ENCODE peak calls at places on chromosomes 13 and 19, in four cellular contexts. A, K, J and C are unnamed samples.

GRCh38 chr19:32458500-32459123 is 53.0 kb downstream of the DPY19L3 start:
- DNase-seq in J (no peak), K (no peak), A (no peak), C (peak; percentile 42)

GRCh38 chr13:74187564-74187963 is 53.4 kb upstream of the KLF12 start:
- DNase-seq in K (no peak), A (no peak), J (no peak), C (no peak)

GRCh38 chr13:74191036-74191809 is 57.0 kb upstream of the KLF12 start:
- DNase-seq in A (no peak), K (no peak), J (no peak), C (no peak)

GRCh38 chr19:12801466-12802266 is at the start of the genes PRDX2 and THSD8:
- DNase-seq in K (peak; percentile 90), A (no peak), J (no peak), C (no peak)

GRCh38 chr19:9295411-9295849 is 14.2 kb downstream of the ZNF699 start:
- DNase-seq in A (no peak), K (no peak), J (no peak), C (no peak)

GRCh38 chr13:37085656-37086055 is 19.8 kb downstream of the CSNK1A1L start:
- DNase-seq in A (no peak), J (no peak), K (no peak), C (no peak)

GRCh38 chr13:85618514-85618913 is 180.7 kb downstream of the SLITRK6 start:
- DNase-seq in J (no peak), K (no peak), A (no peak), C (no peak)

GRCh38 chr13:30078059-30078458 is 227.6 kb upstream of the UBL3 start:
- DNase-seq in A (no peak), K (no peak), J (no peak), C (no peak)

GRCh38 chr19:9313756-9314155 is 4.1 kb upstream of the ZNF699 start:
- DNase-seq in J (no peak), A (no peak), K (no peak), C (no peak)

GRCh38 chr19:18649371-18650047 is 12.7 kb downstream of the KLHL26 start:
- DNase-seq in A (no peak), K (no peak), J (no peak), C (no peak)

GRCh38 chr19:54549224-54549623 is 24.4 kb upstream of the LILRA2 start:
- DNase-seq in J (no peak), A (no peak), K (no peak), C (no peak)

GRCh38 chr13:111880185-111880584 is 186.8 kb upstream of the SOX1 start:
- DNase-seq in K (no peak), J (no peak), A (no peak), C (no peak)

GRCh38 chr13:26561636-26562537 is 4.4 kb downstream of the WASF3 start:
- DNase-seq in J (no peak), A (no peak), K (no peak), C (no peak)

GRCh38 chr13:113998781-113999617 is 25.1 kb upstream of the C13orf46 start:
- DNase-seq in A (no peak), K (no peak), J (no peak), C (no peak)

GRCh38 chr13:44191504-44192171 is 182.0 kb upstream of the SERP2 start:
- DNase-seq in K (peak; percentile 40), J (peak; percentile 81), A (no peak), C (no peak)

GRCh38 chr13:112619730-112620639 is 32.0 kb upstream of the TUBGCP3 start:
- DNase-seq in A (no peak), K (no peak), J (peak; percentile 38), C (no peak)

GRCh38 chr13:95924389-95924994 is 128.7 kb downstream of the UGGT2 start:
- DNase-seq in J (peak; percentile 16), A (no peak), K (no peak), C (no peak)

GRCh38 chr19:16447015-16447384 is 24.8 kb downstream of the EPS15L1 start:
- DNase-seq in A (no peak), K (peak; percentile 60), J (no peak), C (peak; percentile 70)

GRCh38 chr19:43526884-43527859 is at the start of gene ETHE1:
- DNase-seq in J (no peak), K (peak; percentile 90), A (no peak), C (no peak)

GRCh38 chr19:15154002-15154612 is 46.7 kb downstream of the NOTCH3 start:
- DNase-seq in J (peak; percentile 37), K (peak; percentile 72), A (no peak), C (no peak)

GRCh38 chr13:114007566-114007965 is 33.7 kb upstream of the C13orf46 start:
- DNase-seq in K (no peak), A (no peak), J (no peak), C (no peak)

GRCh38 chr13:27960362-27961226 is 8.5 kb downstream of the CDX2 start:
- DNase-seq in A (no peak), K (peak; percentile 35), J (no peak), C (no peak)

GRCh38 chr19:33397536-33398360 is 24.2 kb downstream of the CEBPG start:
- DNase-seq in A (no peak), K (peak; percentile 64), J (no peak), C (no peak)

GRCh38 chr19:6076675-6077463 is 33.4 kb downstream of the RFX2 start:
- DNase-seq in A (no peak), J (no peak), K (no peak), C (no peak)

GRCh38 chr19:57071414-57071813 is 48.4 kb upstream of the USP29 start:
- DNase-seq in K (no peak), J (no peak), A (no peak), C (no peak)

GRCh38 chr13:31207630-31208549 is 8.1 kb downstream of the B3GLCT start:
- DNase-seq in A (no peak), J (no peak), K (no peak), C (no peak)

GRCh38 chr19:33316521-33317284 is 14.4 kb upstream of the CEBPA start:
- DNase-seq in K (no peak), J (no peak), A (no peak), C (no peak)

GRCh38 chr13:71118779-71119364 is 748.1 kb downstream of the DACH1 start:
- DNase-seq in J (no peak), K (no peak), A (no peak), C (no peak)

DNA sequence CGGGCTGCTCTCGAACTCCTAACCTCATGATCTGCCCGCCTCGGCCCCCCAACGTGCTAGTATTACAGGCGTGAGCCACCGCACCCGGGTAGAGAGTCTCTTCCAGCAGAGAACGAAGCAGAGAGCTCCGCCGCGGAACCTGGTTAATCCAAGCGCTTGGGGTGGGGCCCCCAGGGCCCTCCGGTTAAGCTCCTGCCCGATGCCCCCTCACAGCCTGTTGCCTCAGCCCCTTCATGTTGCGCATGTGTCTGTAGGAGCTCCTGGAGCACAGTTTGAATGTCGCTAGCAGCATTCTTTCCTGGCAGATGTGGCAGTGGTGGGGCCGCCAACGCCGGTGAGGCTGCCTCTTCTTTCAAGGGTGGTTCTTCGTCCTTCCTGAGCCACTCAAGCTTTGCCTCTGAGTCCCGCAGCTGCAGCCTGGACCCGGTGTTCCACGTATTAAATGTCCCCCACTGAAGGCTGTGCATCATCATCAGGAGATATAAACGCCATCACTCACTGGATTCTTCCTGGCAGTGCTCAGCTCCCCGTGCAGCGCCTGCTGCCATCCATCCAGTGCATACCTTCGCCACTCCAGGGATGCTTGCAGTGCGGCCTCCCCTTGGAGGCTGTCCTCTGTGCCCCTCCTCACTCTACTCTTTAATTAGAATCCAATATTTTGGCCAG is 1919.3 kb downstream of the PCDH9 start:
- DNase-seq in K (no peak), J (no peak), A (no peak), C (no peak)
- TF ChIP-seq EGR1 in K (no peak), J (no peak), A (no peak), C (no peak)

GRCh38 chr19:34431681-34432402 is 3.7 kb downstream of the UBA2 start:
- DNase-seq in A (no peak), J (no peak), K (no peak), C (no peak)

GRCh38 chr19:34426096-34426661 is 2.0 kb upstream of the UBA2 start:
- DNase-seq in A (no peak), J (no peak), K (no peak), C (no peak)

GRCh38 chr19:34430738-34431625 is 2.8 kb downstream of the UBA2 start:
- DNase-seq in K (peak; percentile 61), J (peak; percentile 35), A (no peak), C (no peak)

GRCh38 chr19:34429553-34429952 is 1.4 kb downstream of the UBA2 start:
- DNase-seq in J (no peak), K (no peak), A (no peak), C (no peak)

GRCh38 chr19:34428549-34429285 is 536 bp downstream of the UBA2 start:
- DNase-seq in A (no peak), J (no peak), K (peak; percentile 88), C (no peak)
- TF ChIP-seq EGR1 in A (no peak), J (no peak), K (peak; percentile 59), C (no peak)

DNA sequence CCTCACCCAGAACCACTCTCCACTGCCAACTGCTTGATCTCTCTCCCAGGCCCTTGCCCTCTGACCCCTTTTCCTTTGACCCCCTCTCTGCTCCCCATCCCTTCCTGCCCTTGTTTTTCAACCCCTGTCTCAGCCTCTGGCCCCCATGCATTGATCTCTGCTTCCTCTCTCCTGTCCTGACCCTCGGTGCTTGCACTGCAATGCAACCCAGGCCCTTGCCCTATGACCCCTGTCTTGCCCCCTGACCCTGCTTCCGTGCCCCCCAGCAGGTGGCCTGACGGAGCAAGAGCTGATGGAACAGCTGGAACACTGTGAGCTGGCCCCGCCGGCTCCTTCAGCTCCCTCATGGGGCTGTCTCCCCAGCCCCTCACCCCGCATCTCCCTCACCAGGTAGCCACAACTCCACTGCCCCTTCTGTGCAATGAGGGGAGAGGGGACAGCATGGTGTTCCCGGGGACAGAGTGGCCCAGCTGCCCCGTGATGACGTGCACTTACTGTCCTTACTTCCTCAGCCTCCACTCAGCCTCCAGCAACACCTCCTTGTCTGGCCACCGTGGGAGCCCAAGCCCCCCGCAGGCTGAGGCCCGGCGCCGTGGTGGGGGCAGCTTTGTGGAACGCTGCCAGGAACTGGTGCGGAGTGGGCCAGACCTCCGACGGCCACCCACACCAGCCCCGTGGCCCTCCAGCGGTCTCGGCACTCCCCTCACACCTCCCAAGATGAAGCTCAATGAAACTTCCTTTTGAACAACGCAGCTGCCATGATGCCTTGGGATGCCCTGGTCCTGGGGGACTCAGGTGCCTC is 10.5 kb upstream of the LTBP4 start:
- DNase-seq in J (no peak), K (no peak), A (no peak), C (no peak)
- TF ChIP-seq EGR1 in J (no peak), K (no peak), A (no peak), C (no peak)

DNA sequence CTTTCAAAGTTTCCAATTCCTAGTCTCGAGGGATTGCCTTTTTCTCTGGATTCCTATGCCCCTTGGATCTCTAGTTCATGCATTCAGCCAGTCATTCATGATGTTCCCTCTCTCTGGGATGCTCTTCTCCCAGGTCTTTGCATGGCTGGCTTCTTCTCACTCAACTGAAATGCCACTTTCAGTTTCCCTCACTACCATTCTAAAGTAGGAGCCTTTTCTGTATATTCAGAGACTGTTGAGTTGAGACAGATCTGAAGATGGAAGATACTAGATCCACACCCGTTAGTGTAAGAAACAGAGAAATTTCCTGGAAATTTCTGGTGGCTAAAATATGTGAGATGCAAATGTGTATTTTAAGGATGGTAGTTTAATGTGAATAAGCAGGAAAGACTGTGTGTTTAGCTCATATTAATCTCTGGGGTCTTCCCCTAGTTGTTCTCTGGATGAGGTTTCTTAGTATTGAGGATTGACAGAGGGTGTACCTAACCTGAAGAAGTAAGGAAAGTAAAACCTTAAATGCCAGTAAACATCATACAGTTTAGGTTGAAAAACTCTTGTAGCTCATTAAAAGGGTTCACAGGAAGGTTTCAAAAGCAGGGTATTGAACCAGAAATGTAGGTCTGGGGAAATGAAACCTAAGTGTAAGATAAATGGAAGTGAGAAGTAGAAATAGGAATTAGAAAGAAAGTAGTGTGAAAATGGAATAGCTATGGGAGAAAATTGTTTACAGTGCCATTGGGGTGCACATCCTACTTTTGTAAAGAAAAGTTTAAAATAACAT is 331.3 kb downstream of the NDFIP2 start:
- DNase-seq in A (no peak), J (no peak), K (no peak), C (peak; percentile 39)
- TF ChIP-seq EGR1 in A (no peak), J (no peak), K (no peak), C (no peak)